ENCODE peak calls at places on chromosomes 12 and 14, in seven cellular contexts. One of them, this sample, is unnamed.

GRCh38 chr14:106823552-106823951 is 1297.2 kb downstream of the TMEM121 start:
- DNase-seq in Caki2: no peak
- DNase-seq in thoracic aorta: no peak
- DNase-seq in renal cortical epithelial cell: no peak
- DNase-seq in heart right ventricle: no peak
- DNase-seq in T-helper 1 cell: no peak
- DNase-seq in posterior vena cava: no peak
- DNase-seq in this sample: no peak

GRCh38 chr12:75721231-75721641 is 209.8 kb upstream of the KRR1 start:
- DNase-seq in T-helper 1 cell: no peak
- DNase-seq in renal cortical epithelial cell: peak; percentile 32
- DNase-seq in posterior vena cava: no peak
- DNase-seq in thoracic aorta: no peak
- DNase-seq in heart right ventricle: no peak
- DNase-seq in Caki2: no peak
- DNase-seq in this sample: no peak

GRCh38 chr12:604956-605355 is 58.3 kb downstream of the NINJ2 start:
- DNase-seq in thoracic aorta: no peak
- DNase-seq in renal cortical epithelial cell: no peak
- DNase-seq in T-helper 1 cell: no peak
- DNase-seq in heart right ventricle: no peak
- DNase-seq in posterior vena cava: peak; percentile 50
- DNase-seq in Caki2: no peak
- DNase-seq in this sample: no peak

GRCh38 chr14:99229654-99230215 is 42.3 kb downstream of the BCL11B start:
- DNase-seq in posterior vena cava: no peak
- DNase-seq in renal cortical epithelial cell: no peak
- DNase-seq in T-helper 1 cell: no peak
- DNase-seq in thoracic aorta: no peak
- DNase-seq in Caki2: peak; percentile 5
- DNase-seq in heart right ventricle: no peak
- DNase-seq in this sample: no peak

GRCh38 chr12:53051058-53051880 is 1.4 kb downstream of the TNS2 start:
- DNase-seq in T-helper 1 cell: no peak
- DNase-seq in heart right ventricle: peak; percentile 75
- DNase-seq in renal cortical epithelial cell: peak; percentile 90
- DNase-seq in Caki2: peak; percentile 50
- DNase-seq in thoracic aorta: no peak
- DNase-seq in posterior vena cava: peak; percentile 91
- DNase-seq in this sample: peak; percentile 88

GRCh38 chr12:92533280-92533890 is 169.4 kb upstream of the PLEKHG7 start:
- DNase-seq in renal cortical epithelial cell: no peak
- DNase-seq in thoracic aorta: no peak
- DNase-seq in heart right ventricle: peak; percentile 66
- DNase-seq in Caki2: no peak
- DNase-seq in T-helper 1 cell: no peak
- DNase-seq in posterior vena cava: no peak
- DNase-seq in this sample: no peak

GRCh38 chr12:19683178-19683927 is 244.1 kb downstream of the AEBP2 start:
- DNase-seq in Caki2: peak; percentile 14
- DNase-seq in T-helper 1 cell: no peak
- DNase-seq in posterior vena cava: no peak
- DNase-seq in renal cortical epithelial cell: peak; percentile 16
- DNase-seq in thoracic aorta: no peak
- DNase-seq in heart right ventricle: no peak
- DNase-seq in this sample: no peak

GRCh38 chr14:104139460-104140212 is 1.2 kb downstream of the KIF26A start:
- DNase-seq in thoracic aorta: no peak
- DNase-seq in posterior vena cava: peak; percentile 70
- DNase-seq in renal cortical epithelial cell: no peak
- DNase-seq in Caki2: no peak
- DNase-seq in heart right ventricle: peak; percentile 62
- DNase-seq in T-helper 1 cell: peak; percentile 5
- DNase-seq in this sample: no peak

GRCh38 chr14:76763362-76764041 is 2.2 kb downstream of the VASH1 start:
- DNase-seq in renal cortical epithelial cell: no peak
- DNase-seq in T-helper 1 cell: no peak
- DNase-seq in heart right ventricle: no peak
- DNase-seq in thoracic aorta: no peak
- DNase-seq in Caki2: no peak
- DNase-seq in posterior vena cava: no peak
- DNase-seq in this sample: peak; percentile 49

GRCh38 chr14:64645220-64645891 is 58.9 kb upstream of the PLEKHG3 start:
- DNase-seq in posterior vena cava: peak; percentile 75
- DNase-seq in renal cortical epithelial cell: peak; percentile 96
- DNase-seq in heart right ventricle: peak; percentile 43
- DNase-seq in Caki2: peak; percentile 93
- DNase-seq in T-helper 1 cell: no peak
- DNase-seq in thoracic aorta: no peak
- DNase-seq in this sample: no peak

GRCh38 chr14:93094121-93094918 is 21.4 kb downstream of the ITPK1 start:
- DNase-seq in T-helper 1 cell: no peak
- DNase-seq in renal cortical epithelial cell: no peak
- DNase-seq in heart right ventricle: no peak
- DNase-seq in Caki2: no peak
- DNase-seq in thoracic aorta: no peak
- DNase-seq in posterior vena cava: no peak
- DNase-seq in this sample: no peak

GRCh38 chr14:31777312-31777711 is 216.1 kb downstream of the NUBPL start:
- DNase-seq in thoracic aorta: no peak
- DNase-seq in Caki2: no peak
- DNase-seq in T-helper 1 cell: no peak
- DNase-seq in renal cortical epithelial cell: no peak
- DNase-seq in posterior vena cava: no peak
- DNase-seq in heart right ventricle: no peak
- DNase-seq in this sample: no peak

GRCh38 chr12:89439946-89440345 is 84.7 kb downstream of the GALNT4 start:
- DNase-seq in renal cortical epithelial cell: no peak
- DNase-seq in posterior vena cava: no peak
- DNase-seq in thoracic aorta: no peak
- DNase-seq in heart right ventricle: no peak
- DNase-seq in Caki2: no peak
- DNase-seq in T-helper 1 cell: no peak
- DNase-seq in this sample: no peak

GRCh38 chr12:128969480-128970055 is 116.3 kb downstream of the GLT1D1 start:
- DNase-seq in heart right ventricle: no peak
- DNase-seq in Caki2: peak; percentile 54
- DNase-seq in thoracic aorta: no peak
- DNase-seq in posterior vena cava: no peak
- DNase-seq in T-helper 1 cell: no peak
- DNase-seq in renal cortical epithelial cell: no peak
- DNase-seq in this sample: peak; percentile 7

GRCh38 chr12:97960741-97961608 is 498.4 kb downstream of the RMST start:
- DNase-seq in posterior vena cava: no peak
- DNase-seq in renal cortical epithelial cell: peak; percentile 17
- DNase-seq in Caki2: no peak
- DNase-seq in heart right ventricle: peak; percentile 9
- DNase-seq in thoracic aorta: no peak
- DNase-seq in T-helper 1 cell: no peak
- DNase-seq in this sample: peak; percentile 5

GRCh38 chr12:41190360-41190759 is 2.2 kb downstream of the PDZRN4 start:
- DNase-seq in heart right ventricle: no peak
- DNase-seq in renal cortical epithelial cell: peak; percentile 25
- DNase-seq in Caki2: no peak
- DNase-seq in T-helper 1 cell: no peak
- DNase-seq in posterior vena cava: no peak
- DNase-seq in thoracic aorta: no peak
- DNase-seq in this sample: peak; percentile 71

GRCh38 chr12:46558696-46559095 is 186.1 kb upstream of the SLC38A2 start:
- DNase-seq in thoracic aorta: no peak
- DNase-seq in Caki2: no peak
- DNase-seq in heart right ventricle: no peak
- DNase-seq in renal cortical epithelial cell: no peak
- DNase-seq in posterior vena cava: no peak
- DNase-seq in T-helper 1 cell: no peak
- DNase-seq in this sample: no peak

GRCh38 chr12:120012067-120012621 is 23.1 kb downstream of the BICDL1 start:
- DNase-seq in renal cortical epithelial cell: peak; percentile 37
- DNase-seq in heart right ventricle: no peak
- DNase-seq in thoracic aorta: no peak
- DNase-seq in Caki2: peak; percentile 94
- DNase-seq in posterior vena cava: no peak
- DNase-seq in T-helper 1 cell: peak; percentile 83
- DNase-seq in this sample: no peak

GRCh38 chr14:103058209-103059055 is 1.1 kb upstream of the CDC42BPB start:
- DNase-seq in heart right ventricle: no peak
- DNase-seq in renal cortical epithelial cell: no peak
- DNase-seq in thoracic aorta: no peak
- DNase-seq in T-helper 1 cell: no peak
- DNase-seq in posterior vena cava: peak; percentile 66
- DNase-seq in Caki2: no peak
- DNase-seq in this sample: no peak

GRCh38 chr12:1212529-1212928 is 221.5 kb downstream of the ERC1 start:
- DNase-seq in thoracic aorta: no peak
- DNase-seq in posterior vena cava: no peak
- DNase-seq in T-helper 1 cell: no peak
- DNase-seq in Caki2: no peak
- DNase-seq in heart right ventricle: no peak
- DNase-seq in renal cortical epithelial cell: no peak
- DNase-seq in this sample: no peak

GRCh38 chr14:104557086-104557485 is 22.5 kb upstream of the C14orf180 start:
- DNase-seq in thoracic aorta: no peak
- DNase-seq in renal cortical epithelial cell: no peak
- DNase-seq in T-helper 1 cell: no peak
- DNase-seq in heart right ventricle: no peak
- DNase-seq in Caki2: no peak
- DNase-seq in posterior vena cava: peak; percentile 38
- DNase-seq in this sample: no peak